ENCODE peak calls at places on chromosomes 13 and 19, in ten cellular contexts. Z, L, H, V, O, Q, C, W, I and U are unnamed samples.

GRCh38 chr19:48963371-48964204 is 1.5 kb upstream of the FTL start:
- DNase-seq in H (peak; percentile 79), O (peak; percentile 68), V (peak; percentile 79), Z (peak; percentile 86), L (peak; percentile 88), C (peak; percentile 88), I (peak; percentile 38), Q (peak; percentile 86), W (peak; percentile 84), U (peak; percentile 89)

GRCh38 chr19:58261600-58261967 is 17.2 kb upstream of the ZNF8 start:
- DNase-seq in W (no peak), C (no peak), V (no peak), H (no peak), Z (no peak), I (no peak), Q (no peak), L (no peak), O (no peak), U (no peak)

GRCh38 chr19:35738021-35738886 is 4.0 kb downstream of the IGFLR1 start:
- DNase-seq in W (no peak), L (no peak), O (no peak), I (no peak), C (peak; percentile 9), H (no peak), Z (no peak), V (no peak), Q (no peak), U (no peak)

GRCh38 chr13:44362394-44363040 is 11.1 kb upstream of the SERP2 start:
- DNase-seq in C (no peak), O (no peak), W (no peak), H (no peak), V (no peak), I (no peak), L (no peak), Z (no peak), Q (no peak), U (no peak)

GRCh38 chr19:22144394-22144793 is 52.4 kb downstream of the ZNF676 start:
- DNase-seq in L (no peak), O (no peak), Z (no peak), I (no peak), H (no peak), V (no peak), Q (peak; percentile 8), W (peak; percentile 12), C (no peak), U (peak; percentile 16)

GRCh38 chr13:29550589-29550988 is 44.9 kb downstream of the SLC7A1 start:
- DNase-seq in Q (no peak), V (no peak), H (no peak), L (no peak), Z (no peak), I (no peak), O (no peak), C (no peak), W (no peak), U (no peak)

GRCh38 chr13:30648522-30649012 is 30.8 kb downstream of the USPL1 start:
- DNase-seq in C (no peak), Q (no peak), Z (no peak), I (no peak), V (no peak), L (no peak), W (no peak), O (no peak), H (no peak), U (no peak)

GRCh38 chr19:1855040-1855827 is 7.0 kb upstream of the REXO1 start:
- DNase-seq in I (peak; percentile 84), V (peak; percentile 81), Z (peak; percentile 88), H (no peak), C (peak; percentile 96), L (peak; percentile 96), O (peak; percentile 75), W (peak; percentile 90), Q (peak; percentile 94), U (peak; percentile 94)

GRCh38 chr19:46537136-46538097 is 41.8 kb upstream of the PNMA8B start:
- DNase-seq in V (peak; percentile 34), L (peak; percentile 70), I (no peak), C (peak; percentile 54), H (peak; percentile 52), Z (peak; percentile 59), O (peak; percentile 68), Q (peak; percentile 75), W (peak; percentile 47), U (peak; percentile 47)

GRCh38 chr19:27729332-27729731 is 1483.6 kb downstream of the UQCRFS1 start:
- DNase-seq in Z (no peak), W (no peak), C (no peak), L (no peak), I (no peak), Q (no peak), H (no peak), O (no peak), V (no peak), U (no peak)

GRCh38 chr19:35135389-35135909 is 590 bp upstream of the LGI4 start:
- DNase-seq in V (peak; percentile 64), C (peak; percentile 93), Q (peak; percentile 79), W (peak; percentile 59), I (no peak), Z (peak; percentile 97), O (peak; percentile 77), L (peak; percentile 88), H (peak; percentile 51), U (peak; percentile 77)

GRCh38 chr13:35912841-35913240 is 218.3 kb downstream of the DCLK1 start:
- DNase-seq in H (no peak), Q (no peak), W (no peak), I (no peak), V (no peak), C (no peak), L (no peak), O (no peak), Z (no peak), U (no peak)

GRCh38 chr19:46210634-46211033 is 18.9 kb upstream of the IGFL1 start:
- DNase-seq in L (no peak), I (no peak), O (no peak), H (no peak), V (no peak), W (no peak), Z (no peak), C (no peak), Q (no peak), U (no peak)

GRCh38 chr19:8655340-8655709 is 24.9 kb downstream of the NFILZ start:
- DNase-seq in Q (peak; percentile 45), V (no peak), L (no peak), I (no peak), Z (no peak), C (peak; percentile 37), W (no peak), O (no peak), H (no peak), U (peak; percentile 10)

GRCh38 chr13:46982856-46983582 is 86.2 kb upstream of the HTR2A start:
- DNase-seq in Q (no peak), V (no peak), H (no peak), L (peak; percentile 12), O (no peak), I (no peak), C (peak; percentile 48), Z (no peak), W (no peak), U (peak; percentile 96)

GRCh38 chr13:61695147-61695546 is 279.5 kb upstream of the PCDH20 start:
- DNase-seq in O (no peak), Z (no peak), C (no peak), V (peak; percentile 74), H (no peak), I (no peak), L (no peak), Q (no peak), W (peak; percentile 26), U (no peak)

GRCh38 chr13:85729296-85729695 is 69.9 kb downstream of the SLITRK6 start:
- DNase-seq in H (no peak), V (peak; percentile 33), L (no peak), Z (no peak), O (no peak), Q (no peak), C (no peak), W (peak; percentile 2), I (no peak), U (no peak)

GRCh38 chr19:31334101-31334848 is 15.0 kb downstream of the TSHZ3 start:
- DNase-seq in W (peak; percentile 65), O (no peak), Z (no peak), Q (no peak), C (no peak), H (no peak), L (no peak), I (no peak), V (peak; percentile 64), U (no peak)

GRCh38 chr13:34371108-34371507 is 553.2 kb downstream of the RFC3 start:
- DNase-seq in V (no peak), I (no peak), H (no peak), L (no peak), C (no peak), Z (no peak), O (no peak), W (no peak), Q (no peak), U (no peak)

GRCh38 chr19:48216933-48217332 is 38.8 kb downstream of the CARD8 start:
- DNase-seq in Q (no peak), V (no peak), Z (peak; percentile 37), C (no peak), I (no peak), W (no peak), H (no peak), L (no peak), O (no peak), U (no peak)

GRCh38 chr13:96020155-96020575 is 33.0 kb downstream of the UGGT2 start:
- DNase-seq in H (no peak), Z (peak; percentile 67), O (peak; percentile 72), L (peak; percentile 30), C (peak; percentile 52), Q (peak; percentile 25), W (peak; percentile 46), I (peak; percentile 28), V (peak; percentile 65), U (peak; percentile 72)

GRCh38 chr19:56759531-56759930 is 81.0 kb downstream of the PEG3 start:
- DNase-seq in H (no peak), W (no peak), L (no peak), Z (no peak), I (no peak), C (no peak), Q (no peak), O (no peak), V (no peak), U (no peak)

GRCh38 chr19:47445527-47445926 is 26.2 kb downstream of the SLC8A2 start:
- DNase-seq in I (no peak), H (no peak), C (no peak), Q (no peak), L (no peak), V (no peak), Z (no peak), O (no peak), W (no peak), U (no peak)

GRCh38 chr13:101514695-101515275 is 62.3 kb downstream of the ITGBL1 start:
- DNase-seq in O (peak; percentile 17), W (peak; percentile 67), H (no peak), C (peak; percentile 9), Z (peak; percentile 2), I (no peak), V (peak; percentile 67), L (no peak), Q (peak; percentile 29), U (peak; percentile 63)

GRCh38 chr19:37855098-37855497 is 51.3 kb downstream of the WDR87 start:
- DNase-seq in O (peak; percentile 23), L (peak; percentile 8), H (no peak), I (peak; percentile 1), Z (no peak), V (no peak), Q (peak; percentile 14), C (no peak), W (no peak), U (peak; percentile 2)